ENCODE peak calls at places on chromosomes 12 and 14, in nine cellular contexts. V, R, X, Q, F, Z, H, T and P are unnamed samples.

GRCh38 chr12:69739287-69740191 is 879 bp downstream of the RAB3IP start:
- DNase-seq in V (peak; percentile 13), R (peak; percentile 4), X (peak; percentile 72), Q (peak; percentile 48), F (peak; percentile 73), Z (no peak), H (no peak), T (peak; percentile 72), P (peak; percentile 55)

GRCh38 chr14:73058923-73059311 is 583 bp downstream of the RBM25 start:
- DNase-seq in V (peak; percentile 14), R (no peak), X (no peak), Q (peak; percentile 39), F (no peak), Z (no peak), H (no peak), T (peak; percentile 33), P (peak; percentile 51)

GRCh38 chr12:65090461-65090860 is 30.6 kb downstream of the WIF1 start:
- DNase-seq in V (no peak), R (no peak), X (no peak), Q (no peak), F (no peak), Z (no peak), H (no peak), T (no peak), P (no peak)

GRCh38 chr14:74326369-74327152 is 21.7 kb upstream of the VRTN start:
- DNase-seq in V (no peak), R (no peak), X (no peak), Q (no peak), F (no peak), Z (no peak), H (peak; percentile 95), T (no peak), P (no peak)

GRCh38 chr12:122356192-122356635 is 66.3 kb downstream of the CLIP1 start:
- DNase-seq in V (peak; percentile 78), R (peak; percentile 34), X (peak; percentile 51), Q (peak; percentile 77), F (peak; percentile 50), Z (no peak), H (no peak), T (peak; percentile 34), P (peak; percentile 71)

GRCh38 chr12:89707992-89708792 is 446 bp downstream of the ATP2B1 start:
- DNase-seq in V (peak; percentile 17), R (no peak), X (peak; percentile 47), Q (peak; percentile 22), F (peak; percentile 36), Z (peak; percentile 15), H (no peak), T (peak; percentile 47), P (peak; percentile 42)

GRCh38 chr14:41817626-41818025 is 210.9 kb downstream of the LRFN5 start:
- DNase-seq in V (peak; percentile 22), R (no peak), X (no peak), Q (no peak), F (no peak), Z (no peak), H (no peak), T (no peak), P (no peak)

GRCh38 chr14:75864352-75864751 is 117.4 kb downstream of the TGFB3 start:
- DNase-seq in V (peak; percentile 92), R (no peak), X (no peak), Q (no peak), F (no peak), Z (no peak), H (no peak), T (no peak), P (no peak)

GRCh38 chr12:123071401-123072304 is 79.2 kb downstream of the PITPNM2 start:
- DNase-seq in V (no peak), R (no peak), X (no peak), Q (no peak), F (no peak), Z (no peak), H (no peak), T (no peak), P (no peak)

GRCh38 chr12:12266389-12266872 is 413 bp downstream of the LRP6 start:
- DNase-seq in V (no peak), R (no peak), X (peak; percentile 23), Q (no peak), F (no peak), Z (no peak), H (no peak), T (no peak), P (peak; percentile 59)

GRCh38 chr12:4939418-4940023 is 29.8 kb downstream of the KCNA1 start:
- DNase-seq in V (no peak), R (no peak), X (no peak), Q (no peak), F (no peak), Z (no peak), H (no peak), T (no peak), P (no peak)

GRCh38 chr12:91926810-91927209 is 218.8 kb downstream of the BTG1 start:
- DNase-seq in V (peak; percentile 90), R (no peak), X (no peak), Q (peak; percentile 84), F (no peak), Z (no peak), H (no peak), T (no peak), P (no peak)

GRCh38 chr12:108477881-108478259 is 37.2 kb upstream of the FICD start:
- DNase-seq in V (no peak), R (no peak), X (no peak), Q (no peak), F (no peak), Z (no peak), H (no peak), T (no peak), P (no peak)
- TF ChIP-seq POLR2A in V (no peak), R (no peak), X (no peak), Q (no peak), F (no peak), Z (no peak), H (no peak), T (no peak), P (no peak)

GRCh38 chr14:103393687-103394626 is 8.7 kb downstream of the MARK3 start:
- DNase-seq in V (peak; percentile 53), R (no peak), X (no peak), Q (peak; percentile 42), F (no peak), Z (no peak), H (no peak), T (peak; percentile 36), P (no peak)
- H3K4me1 ChIP-seq in V (peaks cover 19% of the 10 kb centered on the region), R (peaks cover 28% of the 10 kb centered on the region), X (peaks cover 76% of the 10 kb centered on the region), Q (peaks cover 56% of the 10 kb centered on the region), F (peaks cover 91% of the 10 kb centered on the region), Z (peaks cover 47% of the 10 kb centered on the region), H (no peaks in the 10 kb centered on the region), T (peaks cover 87% of the 10 kb centered on the region), P (peaks cover 79% of the 10 kb centered on the region)

DNA sequence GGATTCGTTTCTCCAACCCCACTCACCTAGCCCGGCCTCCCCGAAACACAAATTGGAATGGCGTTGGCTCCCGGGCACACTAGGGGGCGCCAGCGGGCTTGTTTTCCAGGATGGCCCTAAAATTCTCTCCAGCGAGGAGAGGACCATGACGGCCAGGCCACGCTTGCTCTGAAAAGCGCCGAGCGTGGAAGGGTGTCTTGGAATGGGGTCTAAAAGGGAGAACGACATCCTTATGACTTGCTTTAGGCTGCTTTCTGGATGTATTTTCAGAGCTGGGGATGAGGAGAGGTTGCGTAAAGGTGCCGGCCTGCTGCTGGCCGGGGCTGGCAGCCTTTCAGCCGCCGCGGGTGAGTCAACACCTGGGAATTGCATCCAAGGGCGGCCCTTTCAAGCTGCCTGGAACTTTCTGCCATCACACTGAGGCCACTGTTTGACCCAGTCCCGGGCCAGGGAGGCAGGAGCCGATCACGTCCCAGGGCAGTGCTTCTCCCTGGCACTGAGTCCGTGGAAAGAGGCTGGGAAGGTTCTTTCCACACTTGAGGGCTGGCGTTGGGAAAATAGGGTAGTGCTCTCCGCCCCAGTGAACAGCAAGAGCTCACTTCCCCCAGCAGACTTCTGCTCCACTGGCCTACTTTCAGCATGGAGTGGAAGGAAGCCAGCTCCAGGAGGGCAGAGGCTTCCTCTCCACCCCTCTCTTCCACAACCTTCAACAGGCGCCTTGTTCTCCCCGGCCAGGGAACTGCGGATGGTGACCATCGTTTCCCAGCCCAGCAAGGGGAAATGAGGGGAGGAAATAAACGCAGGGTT is 216.2 kb downstream of the TTC8 start:
- DNase-seq in V (peak; percentile 86), R (peak; percentile 73), X (peak; percentile 88), Q (peak; percentile 76), F (peak; percentile 94), Z (peak; percentile 75), H (peak; percentile 59), T (peak; percentile 91), P (peak; percentile 95)
- TF ChIP-seq POLR2A in V (peak; percentile 74), R (no peak), X (no peak), Q (no peak), F (no peak), Z (peak; percentile 6), H (no peak), T (peak; percentile 59), P (peak; percentile 22)

GRCh38 chr14:100305446-100306255 is 593 bp downstream of the SLC25A29 start:
- DNase-seq in V (no peak), R (no peak), X (peak; percentile 48), Q (no peak), F (peak; percentile 43), Z (no peak), H (no peak), T (peak; percentile 31), P (peak; percentile 71)

GRCh38 chr14:100304825-100305445 is 1.3 kb downstream of the SLC25A29 start:
- DNase-seq in V (peak; percentile 22), R (no peak), X (peak; percentile 64), Q (peak; percentile 35), F (peak; percentile 88), Z (no peak), H (no peak), T (peak; percentile 74), P (peak; percentile 70)

GRCh38 chr14:100303179-100303578 is 3.1 kb downstream of the SLC25A29 start:
- DNase-seq in V (no peak), R (no peak), X (no peak), Q (peak; percentile 42), F (no peak), Z (no peak), H (no peak), T (no peak), P (no peak)

GRCh38 chr14:100303925-100304324 is 2.3 kb downstream of the SLC25A29 start:
- DNase-seq in V (no peak), R (no peak), X (no peak), Q (no peak), F (no peak), Z (no peak), H (no peak), T (no peak), P (no peak)

DNA sequence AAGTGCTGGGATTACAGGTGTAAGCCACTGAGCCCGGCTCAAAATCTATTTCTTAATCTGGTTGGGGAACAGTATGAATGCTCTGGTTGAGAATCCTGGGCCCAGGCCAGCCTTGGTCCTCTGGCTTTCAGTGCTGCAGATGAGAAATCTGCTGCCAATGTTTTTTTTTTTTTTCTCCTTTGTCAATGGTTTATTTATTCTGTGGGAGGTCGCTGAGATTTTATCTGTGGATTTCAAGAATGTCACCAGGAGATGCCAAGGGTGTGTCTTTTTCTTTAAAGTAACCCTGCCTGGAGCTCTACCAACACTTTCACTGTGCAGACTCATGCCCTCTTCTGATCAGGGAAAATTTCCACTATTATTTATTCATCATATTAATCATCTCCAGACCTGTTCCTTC is 3.6 kb downstream of the SLC25A29 start:
- DNase-seq in V (no peak), R (no peak), X (no peak), Q (peak; percentile 42), F (peak; percentile 50), Z (no peak), H (no peak), T (no peak), P (no peak)
- H3K4me1 ChIP-seq in V (peaks cover 13% of the 10 kb centered on the region), R (peaks cover 36% of the 10 kb centered on the region), X (peaks cover 46% of the 10 kb centered on the region), Q (peaks cover 29% of the 10 kb centered on the region), F (peaks cover 63% of the 10 kb centered on the region), Z (peaks cover 25% of the 10 kb centered on the region), H (peaks cover 14% of the 10 kb centered on the region), T (peaks cover 48% of the 10 kb centered on the region), P (peaks cover 35% of the 10 kb centered on the region)

GRCh38 chr14:100147181-100147631 is 12.2 kb downstream of the DEGS2 start:
- DNase-seq in V (no peak), R (no peak), X (no peak), Q (no peak), F (no peak), Z (no peak), H (no peak), T (no peak), P (no peak)
- TF ChIP-seq POLR2A in V (no peak), R (no peak), X (peak; percentile 17), Q (no peak), F (no peak), Z (no peak), H (no peak), T (no peak), P (no peak)